ENCODE peak calls at places on chromosomes 12 and 14, in seven cellular contexts. G is stimulated activated CD4-positive, alpha-beta T cell treated with anti-CD3 and anti-CD28 coated beads, Interleukin-15, amount 100 ng/mL, for 1 hour; D is fibroblast of pulmonary artery; P is RWPE1; C is Karpas-422; R is activated T-helper 1 cell treated with Interleukin-2 at 50 U/mL for 16 hours; T is pons. S is an unnamed sample.

GRCh38 chr12:31248815-31249214 is 77.1 kb downstream of the SINHCAF start:
- DNase-seq in G (no peak), D (no peak), P (no peak), C (no peak), R (no peak), T (no peak), S (no peak)

GRCh38 chr14:103688906-103689902 is 26.0 kb downstream of the XRCC3 start:
- DNase-seq in G (no peak), D (peak), P (no peak), C (peak), R (no peak), T (peak), S (peak)

GRCh38 chr12:91413591-91413990 is 231.0 kb upstream of the DCN start:
- DNase-seq in G (no peak), D (peak), P (peak), C (no peak), R (no peak), T (no peak), S (no peak)

GRCh38 chr12:90013409-90013808 is 304.8 kb upstream of the ATP2B1 start:
- DNase-seq in G (no peak), D (peak), P (no peak), C (no peak), R (no peak), T (no peak), S (no peak)

GRCh38 chr14:103728721-103729120 is 13.1 kb downstream of the ZFYVE21 start:
- DNase-seq in G (no peak), D (no peak), P (no peak), C (no peak), R (no peak), T (peak), S (no peak)

GRCh38 chr14:64628940-64629403 is 75.3 kb upstream of the PLEKHG3 start:
- DNase-seq in G (no peak), D (peak), P (peak), C (no peak), R (no peak), T (peak), S (peak)

GRCh38 chr14:73746540-73747385 is 32.6 kb upstream of the PNMA1 start:
- DNase-seq in G (no peak), D (no peak), P (no peak), C (no peak), R (no peak), T (no peak), S (no peak)

GRCh38 chr14:68621400-68622365 is 171.2 kb downstream of the ZFP36L1 start:
- DNase-seq in G (no peak), D (peak), P (no peak), C (no peak), R (no peak), T (no peak), S (peak)

GRCh38 chr12:120688527-120689071 is 1.6 kb downstream of the MLEC start:
- DNase-seq in G (no peak), D (no peak), P (no peak), C (no peak), R (no peak), T (peak), S (no peak)

GRCh38 chr12:113002676-113003075 is 24.4 kb downstream of the OAS2 start:
- DNase-seq in G (no peak), D (no peak), P (no peak), C (no peak), R (no peak), T (no peak), S (no peak)